ENCODE peak calls at places on chromosomes 4 and X, in six cellular contexts. One of them, this sample, is unnamed. For H3K4me1, the result is how much of the 10 kb centered on the place peaks cover.

GRCh38 chrX:107552976-107553375 is 75.3 kb upstream of the PRPS1 start:
- DNase-seq in CD8-positive, alpha-beta T cell: no peak
- DNase-seq in MM.1S: no peak
- DNase-seq in aorta: no peak
- DNase-seq in right lobe of liver: no peak
- DNase-seq in psoas muscle: no peak
- DNase-seq in this sample: no peak

GRCh38 chr4:85565761-85566480 is 91.0 kb downstream of the ARHGAP24 start:
- DNase-seq in CD8-positive, alpha-beta T cell: no peak
- DNase-seq in MM.1S: no peak
- DNase-seq in aorta: no peak
- DNase-seq in right lobe of liver: no peak
- DNase-seq in psoas muscle: no peak
- DNase-seq in this sample: no peak

GRCh38 chrX:24846551-24847170 is 152.9 kb downstream of the POLA1 start:
- DNase-seq in CD8-positive, alpha-beta T cell: no peak
- DNase-seq in MM.1S: no peak
- DNase-seq in aorta: no peak
- DNase-seq in right lobe of liver: no peak
- DNase-seq in psoas muscle: no peak
- DNase-seq in this sample: no peak

GRCh38 chr4:37822220-37822619 is 4.3 kb upstream of the PGM2 start:
- DNase-seq in CD8-positive, alpha-beta T cell: no peak
- DNase-seq in MM.1S: no peak
- DNase-seq in aorta: no peak
- DNase-seq in right lobe of liver: peak
- DNase-seq in psoas muscle: no peak
- DNase-seq in this sample: no peak

GRCh38 chr4:18110099-18110498 is 88.5 kb upstream of the LCORL start:
- DNase-seq in CD8-positive, alpha-beta T cell: no peak
- DNase-seq in MM.1S: no peak
- DNase-seq in aorta: no peak
- DNase-seq in right lobe of liver: no peak
- DNase-seq in psoas muscle: no peak
- DNase-seq in this sample: no peak

GRCh38 chrX:104539081-104539480 is 26.9 kb upstream of the IL1RAPL2 start:
- DNase-seq in CD8-positive, alpha-beta T cell: no peak
- DNase-seq in MM.1S: no peak
- DNase-seq in aorta: no peak
- DNase-seq in right lobe of liver: no peak
- DNase-seq in psoas muscle: no peak
- DNase-seq in this sample: no peak

GRCh38 chrX:118756111-118756510 is 28.7 kb downstream of the IL13RA1 start:
- DNase-seq in CD8-positive, alpha-beta T cell: no peak
- DNase-seq in MM.1S: no peak
- DNase-seq in aorta: no peak
- DNase-seq in right lobe of liver: no peak
- DNase-seq in psoas muscle: no peak
- DNase-seq in this sample: no peak

GRCh38 chrX:87525771-87526229 is 8.2 kb downstream of the KLHL4 start:
- DNase-seq in CD8-positive, alpha-beta T cell: no peak
- DNase-seq in MM.1S: no peak
- DNase-seq in aorta: no peak
- DNase-seq in right lobe of liver: no peak
- DNase-seq in psoas muscle: no peak
- DNase-seq in this sample: no peak

GRCh38 chrX:14899607-14900006 is 26.4 kb downstream of the MOSPD2 start:
- DNase-seq in CD8-positive, alpha-beta T cell: no peak
- DNase-seq in MM.1S: peak
- DNase-seq in aorta: no peak
- DNase-seq in right lobe of liver: no peak
- DNase-seq in psoas muscle: no peak
- DNase-seq in this sample: no peak

GRCh38 chr4:110042540-110043517 is 130.1 kb downstream of the EGF start:
- DNase-seq in CD8-positive, alpha-beta T cell: no peak
- DNase-seq in MM.1S: no peak
- DNase-seq in aorta: no peak
- DNase-seq in right lobe of liver: no peak
- DNase-seq in psoas muscle: no peak
- DNase-seq in this sample: no peak

GRCh38 chr4:168876106-168876505 is 133.9 kb downstream of the CBR4 start:
- DNase-seq in CD8-positive, alpha-beta T cell: no peak
- DNase-seq in MM.1S: no peak
- DNase-seq in aorta: no peak
- DNase-seq in right lobe of liver: no peak
- DNase-seq in psoas muscle: no peak
- DNase-seq in this sample: no peak

GRCh38 chrX:103878466-103879151 is 46.6 kb upstream of the RAB9B start:
- DNase-seq in CD8-positive, alpha-beta T cell: no peak
- DNase-seq in MM.1S: no peak
- DNase-seq in aorta: no peak
- DNase-seq in right lobe of liver: no peak
- DNase-seq in psoas muscle: no peak
- DNase-seq in this sample: no peak

GRCh38 chr4:149465941-149466340 is 349.7 kb downstream of the IQCM start:
- DNase-seq in CD8-positive, alpha-beta T cell: no peak
- DNase-seq in MM.1S: no peak
- DNase-seq in aorta: no peak
- DNase-seq in right lobe of liver: no peak
- DNase-seq in psoas muscle: no peak
- DNase-seq in this sample: no peak

GRCh38 chrX:44352739-44353138 is 9.3 kb upstream of the EFHC2 start:
- DNase-seq in CD8-positive, alpha-beta T cell: no peak
- DNase-seq in MM.1S: no peak
- DNase-seq in aorta: no peak
- DNase-seq in right lobe of liver: no peak
- DNase-seq in psoas muscle: no peak
- DNase-seq in this sample: no peak

GRCh38 chr4:105551968-105552746 is at the start of gene ARHGEF38:
- DNase-seq in CD8-positive, alpha-beta T cell: no peak
- DNase-seq in MM.1S: peak
- DNase-seq in aorta: no peak
- DNase-seq in right lobe of liver: no peak
- DNase-seq in psoas muscle: no peak
- DNase-seq in this sample: peak

GRCh38 chr4:825969-826330 is at the start of gene CPLX1:
- DNase-seq in CD8-positive, alpha-beta T cell: no peak
- DNase-seq in MM.1S: no peak
- DNase-seq in aorta: no peak
- DNase-seq in right lobe of liver: no peak
- DNase-seq in psoas muscle: peak
- DNase-seq in this sample: peak

GRCh38 chrX:38215141-38215540 is 5.5 kb downstream of the SRPX start:
- DNase-seq in CD8-positive, alpha-beta T cell: no peak
- DNase-seq in MM.1S: no peak
- DNase-seq in aorta: no peak
- DNase-seq in right lobe of liver: no peak
- DNase-seq in psoas muscle: no peak
- DNase-seq in this sample: no peak

GRCh38 chr4:82748176-82748575 is 50.4 kb downstream of the SCD5 start:
- DNase-seq in CD8-positive, alpha-beta T cell: no peak
- DNase-seq in MM.1S: no peak
- DNase-seq in aorta: no peak
- DNase-seq in right lobe of liver: peak
- DNase-seq in psoas muscle: no peak
- DNase-seq in this sample: no peak

GRCh38 chr4:791201-791865 is 34.6 kb downstream of the CPLX1 start:
- DNase-seq in CD8-positive, alpha-beta T cell: no peak
- DNase-seq in MM.1S: no peak
- DNase-seq in aorta: peak
- DNase-seq in right lobe of liver: no peak
- DNase-seq in psoas muscle: no peak
- DNase-seq in this sample: peak

GRCh38 chr4:15420642-15421041 is 7.2 kb upstream of the C1QTNF7 start:
- DNase-seq in CD8-positive, alpha-beta T cell: no peak
- DNase-seq in MM.1S: no peak
- DNase-seq in aorta: no peak
- DNase-seq in right lobe of liver: no peak
- DNase-seq in psoas muscle: no peak
- DNase-seq in this sample: no peak

GRCh38 chrX:20527458-20528099 is 260.9 kb upstream of the RPS6KA3 start:
- DNase-seq in CD8-positive, alpha-beta T cell: no peak
- DNase-seq in MM.1S: peak
- DNase-seq in aorta: no peak
- DNase-seq in right lobe of liver: no peak
- DNase-seq in psoas muscle: peak
- DNase-seq in this sample: no peak

GRCh38 chrX:140775211-140775610 is 65.7 kb downstream of the LINC00632 start:
- DNase-seq in CD8-positive, alpha-beta T cell: no peak
- DNase-seq in MM.1S: no peak
- DNase-seq in aorta: no peak
- DNase-seq in right lobe of liver: no peak
- DNase-seq in psoas muscle: no peak
- DNase-seq in this sample: no peak

GRCh38 chr4:121375262-121375661 is 5.6 kb downstream of the QRFPR start:
- DNase-seq in CD8-positive, alpha-beta T cell: no peak
- DNase-seq in MM.1S: no peak
- DNase-seq in aorta: no peak
- DNase-seq in right lobe of liver: no peak
- DNase-seq in psoas muscle: no peak
- DNase-seq in this sample: no peak

GRCh38 chrX:129762448-129762847 is 17.3 kb upstream of the SASH3 start:
- DNase-seq in CD8-positive, alpha-beta T cell: no peak
- DNase-seq in MM.1S: no peak
- DNase-seq in aorta: no peak
- DNase-seq in right lobe of liver: no peak
- DNase-seq in psoas muscle: peak
- DNase-seq in this sample: no peak
- H3K4me1 ChIP-seq in CD8-positive, alpha-beta T cell: under half
- H3K4me1 ChIP-seq in MM.1S: under half
- H3K4me1 ChIP-seq in aorta: under half
- H3K4me1 ChIP-seq in right lobe of liver: under half
- H3K4me1 ChIP-seq in psoas muscle: under half
- H3K4me1 ChIP-seq in this sample: under half

GRCh38 chr4:89839558-89839957 is 2.6 kb upstream of the SNCA start:
- DNase-seq in CD8-positive, alpha-beta T cell: no peak
- DNase-seq in MM.1S: no peak
- DNase-seq in aorta: no peak
- DNase-seq in right lobe of liver: no peak
- DNase-seq in psoas muscle: no peak
- DNase-seq in this sample: no peak

GRCh38 chr4:89837385-89837995 is 529 bp upstream of the SNCA start:
- DNase-seq in CD8-positive, alpha-beta T cell: no peak
- DNase-seq in MM.1S: no peak
- DNase-seq in aorta: no peak
- DNase-seq in right lobe of liver: no peak
- DNase-seq in psoas muscle: no peak
- DNase-seq in this sample: peak

GRCh38 chr4:89836031-89836777 is 757 bp downstream of the SNCA start:
- DNase-seq in CD8-positive, alpha-beta T cell: no peak
- DNase-seq in MM.1S: no peak
- DNase-seq in aorta: no peak
- DNase-seq in right lobe of liver: no peak
- DNase-seq in psoas muscle: no peak
- DNase-seq in this sample: no peak

GRCh38 chr4:89836897-89837384 is at the start of gene SNCA:
- DNase-seq in CD8-positive, alpha-beta T cell: no peak
- DNase-seq in MM.1S: no peak
- DNase-seq in aorta: peak
- DNase-seq in right lobe of liver: peak
- DNase-seq in psoas muscle: peak
- DNase-seq in this sample: peak

GRCh38 chr4:89838005-89838404 is 1.0 kb upstream of the SNCA start:
- DNase-seq in CD8-positive, alpha-beta T cell: no peak
- DNase-seq in MM.1S: no peak
- DNase-seq in aorta: no peak
- DNase-seq in right lobe of liver: no peak
- DNase-seq in psoas muscle: no peak
- DNase-seq in this sample: no peak
- H3K27ac ChIP-seq in CD8-positive, alpha-beta T cell: no peak
- H3K27ac ChIP-seq in MM.1S: no peak
- H3K27ac ChIP-seq in aorta: no peak
- H3K27ac ChIP-seq in right lobe of liver: no peak
- H3K27ac ChIP-seq in psoas muscle: no peak
- H3K27ac ChIP-seq in this sample: no peak

GRCh38 chrX:9622128-9622527 is 143.5 kb downstream of the GPR143 start:
- DNase-seq in CD8-positive, alpha-beta T cell: no peak
- DNase-seq in MM.1S: no peak
- DNase-seq in aorta: no peak
- DNase-seq in right lobe of liver: no peak
- DNase-seq in psoas muscle: no peak
- DNase-seq in this sample: no peak
- H3K4me1 ChIP-seq in CD8-positive, alpha-beta T cell: under half
- H3K4me1 ChIP-seq in MM.1S: under half
- H3K4me1 ChIP-seq in aorta: under half
- H3K4me1 ChIP-seq in right lobe of liver: under half
- H3K4me1 ChIP-seq in psoas muscle: under half
- H3K4me1 ChIP-seq in this sample: under half

GRCh38 chrX:154352012-154352401 is 22.4 kb downstream of the FLNA start:
- DNase-seq in CD8-positive, alpha-beta T cell: no peak
- DNase-seq in MM.1S: no peak
- DNase-seq in aorta: no peak
- DNase-seq in right lobe of liver: no peak
- DNase-seq in psoas muscle: peak
- DNase-seq in this sample: no peak

GRCh38 chrX:154351183-154352011 is 23.0 kb downstream of the FLNA start:
- DNase-seq in CD8-positive, alpha-beta T cell: peak
- DNase-seq in MM.1S: no peak
- DNase-seq in aorta: peak
- DNase-seq in right lobe of liver: no peak
- DNase-seq in psoas muscle: no peak
- DNase-seq in this sample: no peak

GRCh38 chrX:154349979-154350378 is 24.5 kb downstream of the FLNA start:
- DNase-seq in CD8-positive, alpha-beta T cell: no peak
- DNase-seq in MM.1S: no peak
- DNase-seq in aorta: peak
- DNase-seq in right lobe of liver: no peak
- DNase-seq in psoas muscle: peak
- DNase-seq in this sample: no peak

GRCh38 chrX:154349359-154349935 is 25.0 kb downstream of the FLNA start:
- DNase-seq in CD8-positive, alpha-beta T cell: no peak
- DNase-seq in MM.1S: no peak
- DNase-seq in aorta: peak
- DNase-seq in right lobe of liver: no peak
- DNase-seq in psoas muscle: peak
- DNase-seq in this sample: peak

GRCh38 chrX:154350429-154351182 is 23.8 kb downstream of the FLNA start:
- DNase-seq in CD8-positive, alpha-beta T cell: no peak
- DNase-seq in MM.1S: no peak
- DNase-seq in aorta: peak
- DNase-seq in right lobe of liver: no peak
- DNase-seq in psoas muscle: peak
- DNase-seq in this sample: peak
- H3K27ac ChIP-seq in CD8-positive, alpha-beta T cell: peak
- H3K27ac ChIP-seq in MM.1S: no peak
- H3K27ac ChIP-seq in aorta: no peak
- H3K27ac ChIP-seq in right lobe of liver: no peak
- H3K27ac ChIP-seq in psoas muscle: no peak
- H3K27ac ChIP-seq in this sample: no peak

GRCh38 chr4:60315586-60315985 is 884.5 kb upstream of the ADGRL3 start:
- DNase-seq in CD8-positive, alpha-beta T cell: no peak
- DNase-seq in MM.1S: peak
- DNase-seq in aorta: no peak
- DNase-seq in right lobe of liver: no peak
- DNase-seq in psoas muscle: no peak
- DNase-seq in this sample: no peak
- H3K4me1 ChIP-seq in CD8-positive, alpha-beta T cell: under half
- H3K4me1 ChIP-seq in MM.1S: under half
- H3K4me1 ChIP-seq in aorta: under half
- H3K4me1 ChIP-seq in right lobe of liver: under half
- H3K4me1 ChIP-seq in psoas muscle: under half
- H3K4me1 ChIP-seq in this sample: under half

GRCh38 chr4:41177016-41177415 is 37.3 kb downstream of the APBB2 start:
- DNase-seq in CD8-positive, alpha-beta T cell: no peak
- DNase-seq in MM.1S: no peak
- DNase-seq in aorta: no peak
- DNase-seq in right lobe of liver: no peak
- DNase-seq in psoas muscle: no peak
- DNase-seq in this sample: no peak
- H3K27ac ChIP-seq in CD8-positive, alpha-beta T cell: no peak
- H3K27ac ChIP-seq in MM.1S: no peak
- H3K27ac ChIP-seq in aorta: peak
- H3K27ac ChIP-seq in right lobe of liver: no peak
- H3K27ac ChIP-seq in psoas muscle: peak
- H3K27ac ChIP-seq in this sample: no peak

This sample was measured in kidney.